ENCODE peak calls at places on chromosomes 13 and 19, in four cellular contexts. One of them, this sample, is unnamed. For H3K36me3, the result is how much of the 10 kb centered on the place peaks cover.

GRCh38 chr13:51158923-51159322 is 47.8 kb upstream of the C13orf42 start:
- DNase-seq in pancreas: no peak
- DNase-seq in WERI-Rb-1: no peak
- DNase-seq in tibial nerve: no peak
- DNase-seq in this sample: no peak

GRCh38 chr19:54390942-54391577 is 24.2 kb upstream of the TTYH1 start:
- DNase-seq in pancreas: no peak
- DNase-seq in WERI-Rb-1: peak
- DNase-seq in tibial nerve: no peak
- DNase-seq in this sample: no peak

GRCh38 chr19:1725100-1726064 is 27.9 kb upstream of the ONECUT3 start:
- DNase-seq in tibial nerve: no peak
- DNase-seq in WERI-Rb-1: peak
- DNase-seq in pancreas: no peak
- DNase-seq in this sample: peak

GRCh38 chr13:27086599-27087265 is 84.9 kb downstream of the USP12 start:
- DNase-seq in WERI-Rb-1: no peak
- DNase-seq in pancreas: no peak
- DNase-seq in tibial nerve: no peak
- DNase-seq in this sample: no peak

GRCh38 chr13:94243551-94243950 is 235.9 kb downstream of the DCT start:
- DNase-seq in WERI-Rb-1: no peak
- DNase-seq in tibial nerve: no peak
- DNase-seq in pancreas: no peak
- DNase-seq in this sample: no peak

GRCh38 chr19:14023404-14024235 is 4.3 kb upstream of the RLN3 start:
- DNase-seq in pancreas: peak
- DNase-seq in tibial nerve: no peak
- DNase-seq in WERI-Rb-1: peak
- DNase-seq in this sample: peak

GRCh38 chr13:73411067-73411809 is 352.4 kb downstream of the KLF5 start:
- DNase-seq in WERI-Rb-1: no peak
- DNase-seq in pancreas: no peak
- DNase-seq in tibial nerve: no peak
- DNase-seq in this sample: no peak

GRCh38 chr13:50512602-50513527 is 330.6 kb downstream of the DLEU7 start:
- DNase-seq in pancreas: peak
- DNase-seq in WERI-Rb-1: no peak
- DNase-seq in tibial nerve: peak
- DNase-seq in this sample: peak

GRCh38 chr19:49684251-49684982 is 5.0 kb upstream of the ADM5 start:
- DNase-seq in WERI-Rb-1: no peak
- DNase-seq in pancreas: peak
- DNase-seq in tibial nerve: no peak
- DNase-seq in this sample: no peak

GRCh38 chr19:46634045-46634655 is 1.9 kb downstream of the GNG8 start:
- DNase-seq in pancreas: peak
- DNase-seq in tibial nerve: peak
- DNase-seq in WERI-Rb-1: peak
- DNase-seq in this sample: peak

GRCh38 chr13:103101902-103102301 is 35.7 kb upstream of the SLC10A2 start:
- DNase-seq in WERI-Rb-1: no peak
- DNase-seq in tibial nerve: no peak
- DNase-seq in pancreas: no peak
- DNase-seq in this sample: no peak

GRCh38 chr19:1000095-1000494 is at the start of gene GRIN3B:
- DNase-seq in tibial nerve: no peak
- DNase-seq in pancreas: peak
- DNase-seq in WERI-Rb-1: peak
- DNase-seq in this sample: no peak

GRCh38 chr13:89695343-89696257 is 1651.9 kb upstream of the MIR17HG start:
- DNase-seq in WERI-Rb-1: peak
- DNase-seq in tibial nerve: no peak
- DNase-seq in pancreas: no peak
- DNase-seq in this sample: no peak

GRCh38 chr19:15181394-15181793 is 19.4 kb downstream of the NOTCH3 start:
- DNase-seq in tibial nerve: no peak
- DNase-seq in WERI-Rb-1: no peak
- DNase-seq in pancreas: peak
- DNase-seq in this sample: no peak
- H3K36me3 ChIP-seq in tibial nerve: under half
- H3K36me3 ChIP-seq in WERI-Rb-1: under half
- H3K36me3 ChIP-seq in pancreas: under half
- H3K36me3 ChIP-seq in this sample: under half

GRCh38 chr19:5588906-5589676 is 21.3 kb upstream of the TINCR start:
- DNase-seq in tibial nerve: no peak
- DNase-seq in pancreas: no peak
- DNase-seq in WERI-Rb-1: no peak
- DNase-seq in this sample: no peak
- H3K27ac ChIP-seq in tibial nerve: no peak
- H3K27ac ChIP-seq in pancreas: no peak
- H3K27ac ChIP-seq in WERI-Rb-1: no peak
- H3K27ac ChIP-seq in this sample: no peak

GRCh38 chr19:11781295-11782057 is 14.7 kb downstream of the ZNF441 start:
- DNase-seq in WERI-Rb-1: no peak
- DNase-seq in pancreas: no peak
- DNase-seq in tibial nerve: no peak
- DNase-seq in this sample: no peak

GRCh38 chr19:11783767-11784166 is 14.6 kb upstream of the ZNF491 start:
- DNase-seq in pancreas: no peak
- DNase-seq in WERI-Rb-1: no peak
- DNase-seq in tibial nerve: no peak
- DNase-seq in this sample: no peak

GRCh38 chr19:11787536-11787935 is 10.8 kb upstream of the ZNF491 start:
- DNase-seq in pancreas: no peak
- DNase-seq in WERI-Rb-1: no peak
- DNase-seq in tibial nerve: no peak
- DNase-seq in this sample: no peak

GRCh38 chr19:11780431-11781020 is 13.7 kb downstream of the ZNF441 start:
- DNase-seq in WERI-Rb-1: no peak
- DNase-seq in tibial nerve: no peak
- DNase-seq in pancreas: no peak
- DNase-seq in this sample: no peak

DNA sequence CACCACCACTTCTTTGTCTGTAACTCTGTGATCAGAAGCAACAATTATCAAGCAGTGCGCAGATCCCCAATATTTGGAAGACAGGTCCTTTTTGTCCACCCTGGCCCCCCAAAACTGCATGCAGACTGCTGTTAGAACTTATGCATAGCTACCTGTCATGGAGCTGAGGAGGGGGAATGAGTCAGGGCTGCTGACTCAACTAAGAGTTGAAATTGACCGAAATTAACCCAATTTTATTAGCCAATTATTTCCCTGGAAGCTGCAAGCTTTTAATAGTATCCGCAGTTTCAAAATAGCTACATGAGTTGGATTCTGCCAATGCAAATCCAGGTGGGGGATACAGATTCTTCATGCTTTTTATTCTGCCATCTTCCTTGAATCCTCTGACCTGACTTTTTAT is 14.0 kb upstream of the ZNF491 start:
- DNase-seq in tibial nerve: no peak
- DNase-seq in WERI-Rb-1: no peak
- DNase-seq in pancreas: no peak
- DNase-seq in this sample: no peak
- H3K36me3 ChIP-seq in tibial nerve: under half
- H3K36me3 ChIP-seq in WERI-Rb-1: under half
- H3K36me3 ChIP-seq in pancreas: under half
- H3K36me3 ChIP-seq in this sample: under half

DNA sequence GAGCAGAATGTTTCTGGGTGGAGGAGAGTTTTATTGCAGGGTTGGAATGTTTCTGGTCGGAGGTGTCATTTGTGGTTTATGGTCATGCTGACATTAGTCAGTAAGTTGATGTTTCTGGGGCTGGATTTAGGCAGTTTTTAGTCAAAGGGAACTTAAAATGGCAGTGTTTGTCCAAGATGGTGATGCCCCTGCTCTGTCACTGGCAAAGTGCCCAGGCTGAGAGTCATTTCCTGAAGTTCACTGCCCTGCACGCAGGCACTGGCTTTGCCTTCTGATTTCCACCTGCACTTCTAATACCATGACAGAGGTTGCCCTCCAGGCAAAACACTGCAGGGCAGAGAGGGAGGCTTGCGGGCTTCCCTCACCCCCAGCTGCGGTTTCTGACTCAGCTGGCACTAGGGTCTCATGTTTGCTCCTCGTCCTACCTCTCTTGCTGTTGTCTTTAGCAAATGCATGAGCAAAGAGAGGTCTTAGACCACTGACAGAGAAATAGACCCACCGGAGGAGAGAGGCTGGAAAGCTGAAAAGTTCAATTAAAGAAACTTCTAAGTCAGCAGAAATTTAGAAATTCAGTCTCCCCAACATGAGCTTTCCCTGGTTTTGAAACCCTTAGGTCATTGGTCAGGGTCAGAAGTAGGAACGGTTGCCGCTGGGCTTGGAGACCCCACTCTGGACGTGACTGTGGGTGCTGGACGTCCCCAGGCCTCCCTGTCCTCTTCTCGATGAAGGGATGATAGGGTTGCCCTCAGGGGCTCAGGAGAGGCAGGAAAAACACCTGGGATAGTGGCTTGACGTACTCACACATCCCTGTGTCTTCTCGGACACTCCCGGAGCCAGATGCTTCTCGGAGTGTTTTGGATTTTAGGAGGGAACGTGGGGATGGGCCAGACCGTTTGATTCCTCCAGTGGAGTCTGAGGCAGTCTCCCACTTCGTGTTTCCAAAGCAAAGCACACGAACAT is 26.3 kb downstream of the TMEM255B start:
- DNase-seq in pancreas: peak
- DNase-seq in WERI-Rb-1: no peak
- DNase-seq in tibial nerve: no peak
- DNase-seq in this sample: no peak
- H3K27ac ChIP-seq in pancreas: no peak
- H3K27ac ChIP-seq in WERI-Rb-1: no peak
- H3K27ac ChIP-seq in tibial nerve: no peak
- H3K27ac ChIP-seq in this sample: no peak

GRCh38 chr19:12628040-12629022 is 17.6 kb downstream of the ZNF791 start:
- DNase-seq in pancreas: no peak
- DNase-seq in tibial nerve: no peak
- DNase-seq in WERI-Rb-1: no peak
- DNase-seq in this sample: no peak
- H3K36me3 ChIP-seq in pancreas: half or more
- H3K36me3 ChIP-seq in tibial nerve: under half
- H3K36me3 ChIP-seq in WERI-Rb-1: half or more
- H3K36me3 ChIP-seq in this sample: half or more

GRCh38 chr13:99123101-99124045 is 77.3 kb upstream of the UBAC2 start:
- DNase-seq in tibial nerve: no peak
- DNase-seq in pancreas: no peak
- DNase-seq in WERI-Rb-1: no peak
- DNase-seq in this sample: no peak
- H3K27ac ChIP-seq in tibial nerve: no peak
- H3K27ac ChIP-seq in pancreas: no peak
- H3K27ac ChIP-seq in WERI-Rb-1: peak
- H3K27ac ChIP-seq in this sample: no peak

GRCh38 chr13:39419068-39419467 is 183.9 kb downstream of the LHFPL6 start:
- DNase-seq in tibial nerve: no peak
- DNase-seq in WERI-Rb-1: no peak
- DNase-seq in pancreas: no peak
- DNase-seq in this sample: no peak
- H3K36me3 ChIP-seq in tibial nerve: under half
- H3K36me3 ChIP-seq in WERI-Rb-1: under half
- H3K36me3 ChIP-seq in pancreas: under half
- H3K36me3 ChIP-seq in this sample: under half